ENCODE peak calls at places on chromosome 4, in eight cellular contexts. H is HepG2, Y is IMR-90, O is K562, U is gastrocnemius medialis, S is body of pancreas, E is heart left ventricle, N is upper lobe of left lung. X is an unnamed sample.
A peak's percentile ranks its signal among the peaks of the same experiment; 100 is the strongest.

GRCh38 chr4:40721730-40722171 is 28.0 kb upstream of the NSUN7 start:
- ATAC-seq in H (no peak), Y (peak; percentile 40), O (no peak), U (no peak), S (no peak), E (no peak), N (no peak), X (no peak)

GRCh38 chr4:117793786-117794369 is 240.4 kb upstream of the NDST3 start:
- ATAC-seq in H (no peak), Y (no peak), O (no peak), U (no peak), S (no peak), E (no peak), N (no peak), X (no peak)

GRCh38 chr4:143406523-143406922 is 69.8 kb downstream of the GAB1 start:
- ATAC-seq in H (peak; percentile 53), Y (no peak), O (peak; percentile 57), U (peak; percentile 15), S (peak; percentile 55), E (peak; percentile 75), N (peak; percentile 30), X (peak; percentile 64)

GRCh38 chr4:21856301-21856700 is 92.3 kb downstream of the KCNIP4 start:
- ATAC-seq in H (no peak), Y (no peak), O (no peak), U (no peak), S (no peak), E (no peak), N (no peak), X (no peak)

GRCh38 chr4:140049024-140049923 is 104.7 kb downstream of the MAML3 start:
- ATAC-seq in H (peak; percentile 72), Y (peak; percentile 55), O (no peak), U (peak; percentile 39), S (peak; percentile 78), E (peak; percentile 79), N (peak; percentile 65), X (peak; percentile 80)

GRCh38 chr4:15776871-15777648 is 1.1 kb upstream of the CD38 start:
- ATAC-seq in H (no peak), Y (no peak), O (no peak), U (peak; percentile 39), S (no peak), E (no peak), N (no peak), X (no peak)

GRCh38 chr4:36446275-36446674 is 164.9 kb downstream of the DTHD1 start:
- ATAC-seq in H (no peak), Y (no peak), O (no peak), U (no peak), S (no peak), E (no peak), N (no peak), X (no peak)

GRCh38 chr4:158722291-158722916 is 792 bp downstream of the PPID start:
- ATAC-seq in H (peak; percentile 72), Y (peak; percentile 46), O (peak; percentile 57), U (peak; percentile 65), S (peak; percentile 41), E (peak; percentile 56), N (no peak), X (peak; percentile 29)

GRCh38 chr4:56723831-56724230 is 42.7 kb upstream of the HOPX start:
- ATAC-seq in H (no peak), Y (no peak), O (no peak), U (no peak), S (no peak), E (no peak), N (no peak), X (no peak)

GRCh38 chr4:148850257-148850995 is 408.2 kb upstream of the NR3C2 start:
- ATAC-seq in H (peak; percentile 84), Y (no peak), O (no peak), U (peak; percentile 80), S (peak; percentile 95), E (peak; percentile 50), N (peak; percentile 75), X (no peak)

GRCh38 chr4:97910005-97910404 is 233.3 kb downstream of the STPG2 start:
- ATAC-seq in H (peak; percentile 75), Y (no peak), O (no peak), U (no peak), S (peak; percentile 40), E (no peak), N (no peak), X (no peak)

GRCh38 chr4:48450740-48451139 is 32.4 kb upstream of the SLC10A4 start:
- ATAC-seq in H (no peak), Y (no peak), O (no peak), U (no peak), S (no peak), E (no peak), N (no peak), X (no peak)

GRCh38 chr4:102535398-102536082 is 34.4 kb downstream of the NFKB1 start:
- ATAC-seq in H (no peak), Y (peak; percentile 69), O (no peak), U (no peak), S (no peak), E (no peak), N (no peak), X (no peak)

GRCh38 chr4:37673523-37674192 is 12.5 kb downstream of the RELL1 start:
- ATAC-seq in H (no peak), Y (no peak), O (no peak), U (no peak), S (no peak), E (peak; percentile 51), N (no peak), X (no peak)

GRCh38 chr4:85825937-85826678 is 351.2 kb downstream of the ARHGAP24 start:
- ATAC-seq in H (peak; percentile 74), Y (peak; percentile 63), O (peak; percentile 62), U (no peak), S (peak; percentile 73), E (peak; percentile 28), N (peak; percentile 90), X (peak; percentile 51)

GRCh38 chr4:159298502-159298901 is 195.6 kb downstream of the RAPGEF2 start:
- ATAC-seq in H (no peak), Y (peak; percentile 69), O (no peak), U (no peak), S (no peak), E (peak; percentile 61), N (no peak), X (no peak)

GRCh38 chr4:145525291-145525740 is 43.7 kb downstream of the SMAD1 start:
- ATAC-seq in H (no peak), Y (peak; percentile 88), O (no peak), U (no peak), S (no peak), E (peak; percentile 54), N (no peak), X (no peak)

GRCh38 chr4:24419147-24420034 is 165.0 kb downstream of the DHX15 start:
- ATAC-seq in H (peak; percentile 92), Y (peak; percentile 95), O (peak; percentile 96), U (peak; percentile 77), S (peak; percentile 92), E (peak; percentile 87), N (peak; percentile 85), X (peak; percentile 70)

GRCh38 chr4:2331519-2332200 is 69.8 kb upstream of the MXD4 start:
- ATAC-seq in H (no peak), Y (no peak), O (no peak), U (no peak), S (no peak), E (no peak), N (no peak), X (no peak)

GRCh38 chr4:76195326-76195725 is 18.3 kb downstream of the SCARB2 start:
- ATAC-seq in H (no peak), Y (no peak), O (no peak), U (no peak), S (no peak), E (no peak), N (no peak), X (no peak)

GRCh38 chr4:76199664-76200211 is 13.9 kb downstream of the SCARB2 start:
- ATAC-seq in H (no peak), Y (peak; percentile 8), O (peak; percentile 21), U (no peak), S (peak; percentile 62), E (peak; percentile 8), N (no peak), X (no peak)

GRCh38 chr4:76197001-76197743 is 16.5 kb downstream of the SCARB2 start:
- ATAC-seq in H (no peak), Y (no peak), O (no peak), U (no peak), S (no peak), E (peak; percentile 22), N (no peak), X (no peak)

GRCh38 chr4:76198411-76199237 is 15.0 kb downstream of the SCARB2 start:
- ATAC-seq in H (no peak), Y (peak; percentile 61), O (peak; percentile 81), U (peak; percentile 41), S (peak; percentile 68), E (peak; percentile 83), N (peak; percentile 77), X (peak; percentile 54)

GRCh38 chr4:76197971-76198410 is 15.6 kb downstream of the SCARB2 start:
- ATAC-seq in H (no peak), Y (peak; percentile 48), O (peak; percentile 66), U (peak; percentile 12), S (peak; percentile 27), E (peak; percentile 74), N (peak; percentile 44), X (peak; percentile 26)
- H3K4me3 ChIP-seq in H (no peak overlapping the region), Y (no peak overlapping the region), O (no peak overlapping the region), U (peak overlapping the region; percentile 9), S (no peak overlapping the region), E (no peak overlapping the region), N (no peak overlapping the region), X (no peak overlapping the region)

DNA sequence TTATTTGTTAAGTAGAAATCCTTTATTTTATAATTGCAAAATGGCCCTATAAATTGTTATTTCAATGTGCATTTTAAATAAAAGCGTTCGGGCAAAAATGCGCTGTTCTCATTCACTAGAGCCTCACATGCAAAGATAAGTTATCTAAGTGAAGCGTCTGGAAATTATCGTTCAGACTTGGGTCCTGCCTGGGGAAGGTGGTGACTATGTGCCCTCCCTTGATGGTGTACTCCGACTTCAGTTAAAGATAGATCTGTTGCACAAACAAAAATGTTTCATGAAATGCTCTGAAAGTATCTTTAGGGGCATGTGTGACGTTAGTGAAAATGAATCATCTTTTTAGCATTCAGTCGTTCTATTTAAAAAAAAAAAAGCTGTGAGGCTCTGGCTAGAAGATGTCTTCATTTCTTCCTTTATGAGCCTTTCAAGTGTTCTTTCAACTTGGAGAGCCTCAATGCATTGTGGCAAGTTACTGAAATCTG is 82.8 kb downstream of the AFF1 start:
- ATAC-seq in H (no peak), Y (peak; percentile 85), O (peak; percentile 64), U (peak; percentile 32), S (no peak), E (peak; percentile 71), N (no peak), X (peak; percentile 57)
- TF ChIP-seq POLR2A in H (no peak), Y (no peak), O (no peak), U (no peak), S (no peak), E (no peak), N (no peak), X (no peak)

GRCh38 chr4:94757192-94758140 is at the start of gene BMPR1B:
- ATAC-seq in H (peak; percentile 71), Y (peak; percentile 74), O (no peak), U (peak; percentile 58), S (peak; percentile 69), E (peak; percentile 67), N (peak; percentile 52), X (peak; percentile 68)
- H3K27me3 ChIP-seq in H (peaks cover 50% of the 10 kb centered on the region), Y (peaks cover 33% of the 10 kb centered on the region), O (peaks cover 2% of the 10 kb centered on the region), U (no peaks in the 10 kb centered on the region), S (no peaks in the 10 kb centered on the region), E (peaks cover 17% of the 10 kb centered on the region), N (no peaks in the 10 kb centered on the region), X (no peaks in the 10 kb centered on the region)

DNA sequence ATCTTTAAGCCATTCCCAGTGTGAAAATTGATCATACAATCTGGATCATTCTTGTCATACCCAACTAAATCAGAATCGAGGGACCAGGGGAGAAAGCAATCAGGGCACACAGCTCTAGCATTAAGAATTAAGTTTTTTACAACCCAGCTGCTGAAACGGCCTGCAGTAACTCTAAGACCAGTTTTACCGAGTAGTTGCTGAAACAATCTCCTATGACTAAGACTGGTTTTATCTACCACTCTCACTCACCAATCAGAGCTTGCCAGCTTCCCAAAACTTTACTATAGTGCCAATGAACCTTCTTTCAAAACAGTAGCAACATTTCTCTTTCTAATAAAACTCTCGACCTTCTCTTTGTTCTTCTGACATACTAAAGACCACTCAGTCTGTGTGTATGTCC is 2.8 kb upstream of the SAP30 start:
- ATAC-seq in H (no peak), Y (no peak), O (no peak), U (no peak), S (no peak), E (no peak), N (no peak), X (no peak)
- H3K4me3 ChIP-seq in H (no peak overlapping the region), Y (no peak overlapping the region), O (no peak overlapping the region), U (no peak overlapping the region), S (no peak overlapping the region), E (peak overlapping the region; percentile 0), N (no peak overlapping the region), X (peak overlapping the region; percentile 7)

X was measured in gastroesophageal sphincter.